ENCODE peak calls at places on chromosomes 2 and 18, in ten cellular contexts. O, D, S, X, U, E, B, P, N and W are unnamed samples.

GRCh38 chr18:67961701-67962440 is 445.4 kb upstream of the DSEL start:
- DNase-seq in O (no peak), D (no peak), S (no peak), X (no peak), U (no peak), E (no peak), B (no peak), P (no peak), N (no peak), W (no peak)

GRCh38 chr2:215737496-215737895 is 275.9 kb downstream of the MREG start:
- DNase-seq in O (no peak), D (no peak), S (no peak), X (no peak), U (no peak), E (no peak), B (peak), P (no peak), N (no peak), W (no peak)

GRCh38 chr2:134257516-134257915 is 3.6 kb downstream of the MGAT5 start:
- DNase-seq in O (no peak), D (no peak), S (no peak), X (no peak), U (no peak), E (no peak), B (no peak), P (no peak), N (no peak), W (no peak)

GRCh38 chr2:200226652-200227426 is 79.7 kb upstream of the SPATS2L start:
- DNase-seq in O (peak), D (no peak), S (no peak), X (peak), U (no peak), E (peak), B (no peak), P (no peak), N (no peak), W (no peak)

GRCh38 chr2:11637546-11637945 is 32.4 kb downstream of the NTSR2 start:
- DNase-seq in O (no peak), D (no peak), S (no peak), X (no peak), U (no peak), E (no peak), B (no peak), P (no peak), N (no peak), W (no peak)

GRCh38 chr2:204881519-204882111 is 336.3 kb downstream of the PARD3B start:
- DNase-seq in O (no peak), D (no peak), S (no peak), X (no peak), U (no peak), E (no peak), B (no peak), P (no peak), N (no peak), W (no peak)

GRCh38 chr2:235460548-235461047 is 33.2 kb upstream of the AGAP1 start:
- DNase-seq in O (no peak), D (no peak), S (no peak), X (no peak), U (no peak), E (no peak), B (no peak), P (no peak), N (no peak), W (no peak)

GRCh38 chr2:134792147-134792546 is 46.3 kb upstream of the ACMSD start:
- DNase-seq in O (no peak), D (no peak), S (no peak), X (no peak), U (no peak), E (no peak), B (no peak), P (no peak), N (no peak), W (no peak)

GRCh38 chr18:49967171-49967570 is 153.8 kb upstream of the ACAA2 start:
- DNase-seq in O (no peak), D (no peak), S (no peak), X (no peak), U (no peak), E (no peak), B (no peak), P (no peak), N (no peak), W (no peak)

GRCh38 chr2:190197143-190197720 is 122.4 kb downstream of the HIBCH start:
- DNase-seq in O (no peak), D (no peak), S (no peak), X (no peak), U (no peak), E (no peak), B (no peak), P (no peak), N (no peak), W (no peak)

GRCh38 chr2:205060269-205060668 is 515.0 kb downstream of the PARD3B start:
- DNase-seq in O (no peak), D (no peak), S (no peak), X (no peak), U (peak), E (no peak), B (no peak), P (peak), N (peak), W (no peak)

GRCh38 chr2:238669581-238670340 is 178.1 kb upstream of the TWIST2 start:
- DNase-seq in O (no peak), D (no peak), S (no peak), X (no peak), U (peak), E (no peak), B (no peak), P (peak), N (no peak), W (no peak)

GRCh38 chr2:204727368-204727767 is 182.1 kb downstream of the PARD3B start:
- DNase-seq in O (no peak), D (no peak), S (no peak), X (no peak), U (no peak), E (no peak), B (no peak), P (no peak), N (no peak), W (no peak)

GRCh38 chr2:9697904-9698303 is 67.1 kb upstream of the YWHAQ start:
- DNase-seq in O (no peak), D (no peak), S (no peak), X (no peak), U (no peak), E (no peak), B (no peak), P (no peak), N (no peak), W (no peak)

GRCh38 chr18:11323359-11323819 is 174.0 kb upstream of the PIEZO2 start:
- DNase-seq in O (no peak), D (no peak), S (no peak), X (no peak), U (peak), E (no peak), B (no peak), P (peak), N (peak), W (no peak)

GRCh38 chr2:190342601-190343000 is 788 bp upstream of the INPP1 start:
- DNase-seq in O (no peak), D (no peak), S (no peak), X (no peak), U (no peak), E (no peak), B (no peak), P (no peak), N (no peak), W (no peak)

GRCh38 chr2:130380096-130380934 is 24.5 kb downstream of the PTPN18 start:
- DNase-seq in O (no peak), D (no peak), S (no peak), X (peak), U (no peak), E (no peak), B (no peak), P (no peak), N (no peak), W (no peak)

GRCh38 chr2:24287171-24287570 is 73.2 kb downstream of the ITSN2 start:
- DNase-seq in O (no peak), D (no peak), S (no peak), X (no peak), U (no peak), E (no peak), B (no peak), P (no peak), N (no peak), W (no peak)

GRCh38 chr2:6068441-6068935 is 376.3 kb downstream of the SOX11 start:
- DNase-seq in O (no peak), D (no peak), S (no peak), X (no peak), U (no peak), E (no peak), B (no peak), P (no peak), N (no peak), W (no peak)

GRCh38 chr2:73990531-73990930 is 5.8 kb downstream of the TET3 start:
- DNase-seq in O (no peak), D (no peak), S (no peak), X (no peak), U (no peak), E (no peak), B (no peak), P (no peak), N (no peak), W (no peak)

GRCh38 chr18:22169011-22169888 is at the start of gene GATA6:
- DNase-seq in O (peak), D (peak), S (peak), X (peak), U (peak), E (peak), B (peak), P (peak), N (peak), W (no peak)

GRCh38 chr18:47929681-47930085 is 776 bp downstream of the SMAD2 start:
- DNase-seq in O (no peak), D (no peak), S (no peak), X (no peak), U (peak), E (peak), B (no peak), P (no peak), N (peak), W (no peak)

GRCh38 chr2:153391131-153391530 is 87.4 kb downstream of the RPRM start:
- DNase-seq in O (no peak), D (no peak), S (no peak), X (no peak), U (no peak), E (no peak), B (no peak), P (peak), N (no peak), W (no peak)

GRCh38 chr2:239197146-239197545 is 203.7 kb downstream of the HDAC4 start:
- DNase-seq in O (no peak), D (no peak), S (peak), X (peak), U (no peak), E (peak), B (peak), P (no peak), N (no peak), W (peak)

GRCh38 chr18:808502-808901 is 3.5 kb downstream of the YES1 start:
- DNase-seq in O (no peak), D (no peak), S (no peak), X (no peak), U (no peak), E (no peak), B (no peak), P (peak), N (no peak), W (no peak)

GRCh38 chr2:64457518-64457917 is 3.6 kb downstream of the LGALSL start:
- DNase-seq in O (no peak), D (no peak), S (no peak), X (no peak), U (no peak), E (no peak), B (no peak), P (no peak), N (no peak), W (no peak)

GRCh38 chr2:204470178-204470620 is 75.1 kb upstream of the PARD3B start:
- DNase-seq in O (no peak), D (no peak), S (no peak), X (no peak), U (peak), E (no peak), B (no peak), P (no peak), N (no peak), W (no peak)

GRCh38 chr18:63888473-63889190 is 1.1 kb downstream of the SERPINB2 start:
- DNase-seq in O (no peak), D (no peak), S (no peak), X (no peak), U (peak), E (no peak), B (no peak), P (no peak), N (no peak), W (no peak)

GRCh38 chr2:218406949-218407703 is 7.5 kb downstream of the CTDSP1 start:
- DNase-seq in O (peak), D (no peak), S (peak), X (peak), U (peak), E (peak), B (peak), P (peak), N (peak), W (no peak)

GRCh38 chr18:57844319-57844718 is 41.2 kb upstream of the ATP8B1 start:
- DNase-seq in O (no peak), D (no peak), S (no peak), X (no peak), U (no peak), E (no peak), B (no peak), P (no peak), N (no peak), W (no peak)

GRCh38 chr2:239249048-239249447 is 151.8 kb downstream of the HDAC4 start:
- DNase-seq in O (no peak), D (no peak), S (peak), X (no peak), U (no peak), E (no peak), B (no peak), P (no peak), N (no peak), W (no peak)

GRCh38 chr2:234978466-234979203 is 26.8 kb downstream of the SH3BP4 start:
- DNase-seq in O (no peak), D (no peak), S (no peak), X (no peak), U (peak), E (no peak), B (no peak), P (peak), N (no peak), W (no peak)

GRCh38 chr18:13502585-13502984 is 223.8 kb downstream of the FAM210A start:
- DNase-seq in O (peak), D (no peak), S (peak), X (no peak), U (no peak), E (peak), B (no peak), P (peak), N (no peak), W (no peak)

GRCh38 chr2:72921088-72921851 is 4.0 kb downstream of the EMX1 start:
- DNase-seq in O (no peak), D (no peak), S (no peak), X (no peak), U (no peak), E (no peak), B (no peak), P (no peak), N (no peak), W (peak)

GRCh38 chr2:39942970-39943369 is 163.9 kb upstream of the THUMPD2 start:
- DNase-seq in O (no peak), D (no peak), S (no peak), X (no peak), U (peak), E (no peak), B (no peak), P (peak), N (no peak), W (no peak)

GRCh38 chr18:37476182-37476581 is 89.4 kb downstream of the CELF4 start:
- DNase-seq in O (no peak), D (peak), S (no peak), X (no peak), U (peak), E (no peak), B (peak), P (no peak), N (no peak), W (no peak)
- TF ChIP-seq CTCF in O (peak), D (peak), S (no peak), X (peak), U (peak), E (peak), B (peak), P (peak), N (peak), W (peak)

GRCh38 chr2:233129351-233129978 is 69.3 kb downstream of the INPP5D start:
- DNase-seq in O (no peak), D (peak), S (no peak), X (no peak), U (no peak), E (no peak), B (peak), P (no peak), N (no peak), W (no peak)
- TF ChIP-seq CTCF in O (no peak), D (no peak), S (no peak), X (no peak), U (no peak), E (no peak), B (peak), P (peak), N (peak), W (peak)

GRCh38 chr18:76121049-76121448 is 374.0 kb downstream of the ZNF516 start:
- DNase-seq in O (no peak), D (no peak), S (no peak), X (no peak), U (no peak), E (no peak), B (no peak), P (no peak), N (no peak), W (no peak)

GRCh38 chr18:76131738-76132137 is 363.3 kb downstream of the ZNF516 start:
- DNase-seq in O (no peak), D (no peak), S (no peak), X (no peak), U (peak), E (no peak), B (no peak), P (peak), N (no peak), W (no peak)

GRCh38 chr18:76130845-76131244 is 364.2 kb downstream of the ZNF516 start:
- DNase-seq in O (no peak), D (no peak), S (no peak), X (no peak), U (peak), E (peak), B (no peak), P (no peak), N (no peak), W (no peak)

GRCh38 chr18:76126327-76126726 is 368.7 kb downstream of the ZNF516 start:
- DNase-seq in O (peak), D (peak), S (no peak), X (no peak), U (no peak), E (no peak), B (peak), P (no peak), N (no peak), W (no peak)
- TF ChIP-seq CTCF in O (peak), D (no peak), S (no peak), X (no peak), U (no peak), E (no peak), B (peak), P (no peak), N (no peak), W (no peak)

GRCh38 chr2:229586746-229587705 is 127.3 kb downstream of the DNER start:
- DNase-seq in O (peak), D (peak), S (peak), X (peak), U (peak), E (peak), B (peak), P (peak), N (peak), W (peak)
- TF ChIP-seq CTCF in O (peak), D (peak), S (peak), X (peak), U (peak), E (peak), B (peak), P (peak), N (peak), W (peak)

DNA sequence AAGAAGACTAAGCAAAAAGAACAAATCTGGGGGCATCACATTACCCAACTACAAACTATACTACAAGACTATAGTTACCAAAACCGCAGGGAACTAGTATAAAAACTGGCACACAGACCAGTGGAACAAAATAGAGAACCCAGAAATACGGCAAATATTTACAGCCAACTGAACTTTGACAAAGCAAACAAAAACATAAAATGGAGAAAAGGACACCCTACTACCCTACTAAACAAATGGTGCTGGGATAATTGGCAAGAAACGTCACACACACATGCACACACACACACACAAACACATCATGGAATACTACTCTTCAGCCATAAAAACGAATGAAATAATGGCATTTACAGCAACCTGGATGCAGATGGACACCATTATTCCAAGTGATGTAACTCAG is 53.3 kb downstream of the SESTD1 start:
- DNase-seq in O (no peak), D (no peak), S (no peak), X (no peak), U (no peak), E (no peak), B (no peak), P (no peak), N (no peak), W (no peak)
- TF ChIP-seq CTCF in O (no peak), D (no peak), S (no peak), X (no peak), U (no peak), E (no peak), B (no peak), P (no peak), N (no peak), W (no peak)